ENCODE peak calls at places on chromosomes 6 and 20, in five cellular contexts. One of them, this sample, is unnamed.

GRCh38 chr20:36957875-36958667 is 6.6 kb upstream of the SAMHD1 start:
- DNase-seq in mucosa of descending colon: no peak
- DNase-seq in WTC11: no peak
- DNase-seq in lower lobe of right lung: no peak
- DNase-seq in uterus: no peak
- DNase-seq in this sample: no peak

GRCh38 chr20:56945901-56946300 is 316.8 kb downstream of the TFAP2C start:
- DNase-seq in mucosa of descending colon: no peak
- DNase-seq in WTC11: no peak
- DNase-seq in lower lobe of right lung: no peak
- DNase-seq in uterus: no peak
- DNase-seq in this sample: no peak

GRCh38 chr6:39037707-39038106 is 10.9 kb upstream of the GLP1R start:
- DNase-seq in mucosa of descending colon: no peak
- DNase-seq in WTC11: no peak
- DNase-seq in lower lobe of right lung: no peak
- DNase-seq in uterus: no peak
- DNase-seq in this sample: no peak

GRCh38 chr6:63839485-63839884 is 203.9 kb downstream of the PHF3 start:
- DNase-seq in mucosa of descending colon: no peak
- DNase-seq in WTC11: no peak
- DNase-seq in lower lobe of right lung: no peak
- DNase-seq in uterus: no peak
- DNase-seq in this sample: peak

GRCh38 chr6:48765352-48765961 is 654.5 kb upstream of the PTCHD4 start:
- DNase-seq in mucosa of descending colon: no peak
- DNase-seq in WTC11: peak
- DNase-seq in lower lobe of right lung: no peak
- DNase-seq in uterus: no peak
- DNase-seq in this sample: peak

GRCh38 chr20:51299413-51299812 is 243.1 kb downstream of the NFATC2 start:
- DNase-seq in mucosa of descending colon: no peak
- DNase-seq in WTC11: no peak
- DNase-seq in lower lobe of right lung: no peak
- DNase-seq in uterus: no peak
- DNase-seq in this sample: no peak

GRCh38 chr6:26025047-26025893 is 62.0 kb upstream of the HFE start:
- DNase-seq in mucosa of descending colon: no peak
- DNase-seq in WTC11: no peak
- DNase-seq in lower lobe of right lung: no peak
- DNase-seq in uterus: no peak
- DNase-seq in this sample: no peak

GRCh38 chr6:52381249-52381648 is 19.3 kb downstream of the PAQR8 start:
- DNase-seq in mucosa of descending colon: no peak
- DNase-seq in WTC11: no peak
- DNase-seq in lower lobe of right lung: no peak
- DNase-seq in uterus: no peak
- DNase-seq in this sample: no peak

GRCh38 chr6:444653-445275 is 53.2 kb downstream of the IRF4 start:
- DNase-seq in mucosa of descending colon: no peak
- DNase-seq in WTC11: no peak
- DNase-seq in lower lobe of right lung: no peak
- DNase-seq in uterus: no peak
- DNase-seq in this sample: no peak

GRCh38 chr20:2693996-2694471 is 1.5 kb downstream of the EBF4 start:
- DNase-seq in mucosa of descending colon: no peak
- DNase-seq in WTC11: no peak
- DNase-seq in lower lobe of right lung: no peak
- DNase-seq in uterus: no peak
- DNase-seq in this sample: no peak

GRCh38 chr6:138692978-138693909 is 80.3 kb upstream of the CCDC28A start:
- DNase-seq in mucosa of descending colon: peak
- DNase-seq in WTC11: peak
- DNase-seq in lower lobe of right lung: peak
- DNase-seq in uterus: peak
- DNase-seq in this sample: no peak

GRCh38 chr6:153092082-153093013 is 38.7 kb downstream of the RGS17 start:
- DNase-seq in mucosa of descending colon: no peak
- DNase-seq in WTC11: no peak
- DNase-seq in lower lobe of right lung: no peak
- DNase-seq in uterus: no peak
- DNase-seq in this sample: peak

GRCh38 chr6:55953384-55953783 is 78.0 kb upstream of the BMP5 start:
- DNase-seq in mucosa of descending colon: no peak
- DNase-seq in WTC11: no peak
- DNase-seq in lower lobe of right lung: no peak
- DNase-seq in uterus: no peak
- DNase-seq in this sample: peak

GRCh38 chr6:389622-390021 is 1.9 kb upstream of the IRF4 start:
- DNase-seq in mucosa of descending colon: no peak
- DNase-seq in WTC11: no peak
- DNase-seq in lower lobe of right lung: no peak
- DNase-seq in uterus: no peak
- DNase-seq in this sample: no peak

GRCh38 chr20:48456361-48457184 is 371.2 kb downstream of the PREX1 start:
- DNase-seq in mucosa of descending colon: no peak
- DNase-seq in WTC11: no peak
- DNase-seq in lower lobe of right lung: no peak
- DNase-seq in uterus: no peak
- DNase-seq in this sample: no peak

GRCh38 chr20:17442588-17442987 is 88.6 kb downstream of the BFSP1 start:
- DNase-seq in mucosa of descending colon: no peak
- DNase-seq in WTC11: peak
- DNase-seq in lower lobe of right lung: no peak
- DNase-seq in uterus: no peak
- DNase-seq in this sample: no peak

GRCh38 chr20:36862857-36863668 is 12.9 kb upstream of the TLDC2 start:
- DNase-seq in mucosa of descending colon: no peak
- DNase-seq in WTC11: peak
- DNase-seq in lower lobe of right lung: no peak
- DNase-seq in uterus: no peak
- DNase-seq in this sample: no peak

GRCh38 chr6:16548121-16548520 is 213.1 kb downstream of the ATXN1 start:
- DNase-seq in mucosa of descending colon: no peak
- DNase-seq in WTC11: no peak
- DNase-seq in lower lobe of right lung: no peak
- DNase-seq in uterus: no peak
- DNase-seq in this sample: no peak

GRCh38 chr20:9392892-9393857 is 121.2 kb upstream of the LAMP5 start:
- DNase-seq in mucosa of descending colon: peak
- DNase-seq in WTC11: peak
- DNase-seq in lower lobe of right lung: peak
- DNase-seq in uterus: peak
- DNase-seq in this sample: no peak

GRCh38 chr6:41664271-41664670 is 26.0 kb downstream of the MDFI start:
- DNase-seq in mucosa of descending colon: no peak
- DNase-seq in WTC11: no peak
- DNase-seq in lower lobe of right lung: no peak
- DNase-seq in uterus: no peak
- DNase-seq in this sample: no peak

GRCh38 chr6:40286721-40287120 is 300.4 kb downstream of the LRFN2 start:
- DNase-seq in mucosa of descending colon: no peak
- DNase-seq in WTC11: peak
- DNase-seq in lower lobe of right lung: no peak
- DNase-seq in uterus: no peak
- DNase-seq in this sample: no peak

GRCh38 chr20:3436864-3437574 is 29.6 kb upstream of the DNAAF9 start:
- DNase-seq in mucosa of descending colon: no peak
- DNase-seq in WTC11: no peak
- DNase-seq in lower lobe of right lung: no peak
- DNase-seq in uterus: no peak
- DNase-seq in this sample: no peak

GRCh38 chr6:132304891-132305305 is 96.4 kb downstream of the MOXD1 start:
- DNase-seq in mucosa of descending colon: peak
- DNase-seq in WTC11: no peak
- DNase-seq in lower lobe of right lung: peak
- DNase-seq in uterus: no peak
- DNase-seq in this sample: no peak

GRCh38 chr20:24730750-24731149 is 218.3 kb upstream of the CST7 start:
- DNase-seq in mucosa of descending colon: no peak
- DNase-seq in WTC11: no peak
- DNase-seq in lower lobe of right lung: no peak
- DNase-seq in uterus: no peak
- DNase-seq in this sample: no peak

GRCh38 chr20:47392721-47393073 is 36.2 kb upstream of the ZMYND8 start:
- DNase-seq in mucosa of descending colon: no peak
- DNase-seq in WTC11: no peak
- DNase-seq in lower lobe of right lung: no peak
- DNase-seq in uterus: no peak
- DNase-seq in this sample: peak

GRCh38 chr20:49700411-49701185 is 13.1 kb downstream of the B4GALT5 start:
- DNase-seq in mucosa of descending colon: no peak
- DNase-seq in WTC11: no peak
- DNase-seq in lower lobe of right lung: no peak
- DNase-seq in uterus: no peak
- DNase-seq in this sample: no peak

GRCh38 chr6:4698901-4699659 is 77.1 kb upstream of the CDYL start:
- DNase-seq in mucosa of descending colon: no peak
- DNase-seq in WTC11: no peak
- DNase-seq in lower lobe of right lung: no peak
- DNase-seq in uterus: no peak
- DNase-seq in this sample: no peak

GRCh38 chr6:116381000-116381399 is 10.3 kb downstream of the DSE start:
- DNase-seq in mucosa of descending colon: no peak
- DNase-seq in WTC11: no peak
- DNase-seq in lower lobe of right lung: no peak
- DNase-seq in uterus: no peak
- DNase-seq in this sample: no peak

DNA sequence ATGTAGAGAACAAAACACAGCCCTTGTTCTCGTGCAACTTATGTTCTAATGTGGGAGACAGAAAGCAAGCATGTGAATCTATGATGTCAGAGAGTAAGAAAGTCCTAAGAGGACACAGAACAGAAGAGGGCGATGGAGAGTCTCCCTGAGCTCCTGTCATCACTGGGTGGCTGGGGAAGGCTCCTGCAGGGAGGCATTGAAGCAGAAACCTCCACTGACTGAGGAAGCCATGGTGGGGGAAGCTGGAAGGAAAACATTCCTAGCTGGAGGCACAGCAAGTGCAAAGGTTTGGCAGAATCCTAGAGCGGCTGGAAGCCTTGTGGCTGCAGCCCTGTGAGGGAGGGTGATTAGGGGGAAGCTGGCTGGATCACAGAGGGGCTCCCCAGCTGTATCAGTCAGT is 248.0 kb downstream of the CDH26 start:
- DNase-seq in mucosa of descending colon: no peak
- DNase-seq in WTC11: peak
- DNase-seq in lower lobe of right lung: no peak
- DNase-seq in uterus: no peak
- DNase-seq in this sample: peak
- TF ChIP-seq CTCF in mucosa of descending colon: no peak
- TF ChIP-seq CTCF in WTC11: no peak
- TF ChIP-seq CTCF in lower lobe of right lung: peak
- TF ChIP-seq CTCF in uterus: no peak
- TF ChIP-seq CTCF in this sample: peak

DNA sequence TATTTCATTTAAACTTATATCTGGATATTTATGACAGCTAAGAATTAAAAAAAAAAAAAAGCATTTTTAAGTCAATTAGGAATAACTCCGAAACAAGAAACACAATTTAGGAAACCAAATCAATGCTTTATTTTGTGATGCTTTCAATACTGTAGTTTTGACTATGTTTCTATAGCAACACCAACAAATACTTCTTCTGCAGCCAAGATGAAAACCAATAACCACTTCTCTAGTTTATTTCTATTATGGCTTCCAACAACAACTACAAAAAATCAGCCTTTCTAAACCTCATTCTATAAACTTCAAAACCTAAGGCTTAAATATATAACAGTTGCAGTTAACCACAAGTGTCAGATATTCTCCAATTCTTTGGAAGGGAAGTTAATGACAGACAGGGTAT is 81.0 kb downstream of the EPB41L2 start:
- DNase-seq in mucosa of descending colon: no peak
- DNase-seq in WTC11: no peak
- DNase-seq in lower lobe of right lung: no peak
- DNase-seq in uterus: no peak
- DNase-seq in this sample: no peak
- TF ChIP-seq CTCF in mucosa of descending colon: no peak
- TF ChIP-seq CTCF in WTC11: no peak
- TF ChIP-seq CTCF in lower lobe of right lung: no peak
- TF ChIP-seq CTCF in uterus: no peak
- TF ChIP-seq CTCF in this sample: no peak

DNA sequence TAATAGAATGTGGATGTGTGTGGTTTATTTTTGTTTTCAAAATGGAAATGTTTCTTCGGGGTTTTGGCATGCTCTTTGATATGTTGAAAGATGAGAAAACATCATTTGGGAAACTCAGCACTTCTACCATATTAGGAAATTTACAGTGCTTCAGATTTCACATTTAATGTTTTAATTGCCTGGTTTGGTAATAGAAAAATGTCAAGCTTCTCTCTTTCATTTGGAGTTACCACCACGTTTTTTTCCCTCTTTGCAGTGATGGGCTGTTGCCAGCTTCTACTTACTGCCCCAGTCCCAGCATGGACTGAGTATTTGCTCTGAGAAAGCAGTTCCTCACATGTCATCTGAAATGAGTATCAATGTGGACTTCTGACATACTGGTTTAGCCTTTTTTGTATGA is 267.7 kb downstream of the PRL start:
- DNase-seq in mucosa of descending colon: no peak
- DNase-seq in WTC11: no peak
- DNase-seq in lower lobe of right lung: no peak
- DNase-seq in uterus: no peak
- DNase-seq in this sample: no peak
- TF ChIP-seq CTCF in mucosa of descending colon: no peak
- TF ChIP-seq CTCF in WTC11: no peak
- TF ChIP-seq CTCF in lower lobe of right lung: no peak
- TF ChIP-seq CTCF in uterus: no peak
- TF ChIP-seq CTCF in this sample: no peak

GRCh38 chr6:160088069-160088773 is 33.4 kb upstream of the SLC22A1 start:
- DNase-seq in mucosa of descending colon: no peak
- DNase-seq in WTC11: peak
- DNase-seq in lower lobe of right lung: no peak
- DNase-seq in uterus: peak
- DNase-seq in this sample: peak
- TF ChIP-seq CTCF in mucosa of descending colon: peak
- TF ChIP-seq CTCF in WTC11: peak
- TF ChIP-seq CTCF in lower lobe of right lung: peak
- TF ChIP-seq CTCF in uterus: peak
- TF ChIP-seq CTCF in this sample: peak

GRCh38 chr20:38963745-38964144 is 1.6 kb downstream of the DHX35 start:
- DNase-seq in mucosa of descending colon: no peak
- DNase-seq in WTC11: no peak
- DNase-seq in lower lobe of right lung: no peak
- DNase-seq in uterus: no peak
- DNase-seq in this sample: no peak

GRCh38 chr20:38965264-38965663 is 3.1 kb downstream of the DHX35 start:
- DNase-seq in mucosa of descending colon: no peak
- DNase-seq in WTC11: no peak
- DNase-seq in lower lobe of right lung: no peak
- DNase-seq in uterus: no peak
- DNase-seq in this sample: no peak

GRCh38 chr20:38962044-38962897 is at the start of gene DHX35:
- DNase-seq in mucosa of descending colon: peak
- DNase-seq in WTC11: peak
- DNase-seq in lower lobe of right lung: peak
- DNase-seq in uterus: peak
- DNase-seq in this sample: peak

GRCh38 chr20:38961530-38962043 is 557 bp upstream of the DHX35 start:
- DNase-seq in mucosa of descending colon: no peak
- DNase-seq in WTC11: no peak
- DNase-seq in lower lobe of right lung: no peak
- DNase-seq in uterus: peak
- DNase-seq in this sample: no peak

GRCh38 chr20:38962898-38963484 is 847 bp downstream of the DHX35 start:
- DNase-seq in mucosa of descending colon: no peak
- DNase-seq in WTC11: no peak
- DNase-seq in lower lobe of right lung: no peak
- DNase-seq in uterus: no peak
- DNase-seq in this sample: no peak
- TF ChIP-seq CTCF in mucosa of descending colon: no peak
- TF ChIP-seq CTCF in WTC11: no peak
- TF ChIP-seq CTCF in lower lobe of right lung: no peak
- TF ChIP-seq CTCF in uterus: no peak
- TF ChIP-seq CTCF in this sample: no peak